ENCODE peak calls at places on chromosomes 7 and 10, in seven cellular contexts. W, B, H, L, E, V and A are unnamed samples.

GRCh38 chr7:134013249-134013648 is 113.9 kb upstream of the LRGUK start:
- DNase-seq in W (no peak), V (no peak), E (no peak), B (no peak), L (no peak), H (no peak), A (no peak)

GRCh38 chr7:123828805-123829204 is 16.2 kb upstream of the HYAL4 start:
- DNase-seq in L (no peak), V (no peak), W (no peak), B (no peak), H (no peak), E (no peak), A (no peak)

GRCh38 chr7:134355925-134356324 is 39.2 kb upstream of the SLC35B4 start:
- DNase-seq in B (no peak), E (peak), W (no peak), L (no peak), H (no peak), V (no peak), A (peak)

GRCh38 chr7:1028044-1028770 is 16.1 kb upstream of the GPR146 start:
- DNase-seq in H (no peak), V (peak), E (peak), B (peak), W (peak), L (peak), A (peak)

GRCh38 chr7:46939089-46939488 is 642.8 kb downstream of the TNS3 start:
- DNase-seq in V (no peak), H (no peak), W (no peak), E (no peak), L (no peak), B (no peak), A (no peak)

GRCh38 chr10:26485150-26485941 is 47.2 kb downstream of the APBB1IP start:
- DNase-seq in V (no peak), L (no peak), B (no peak), E (no peak), W (no peak), H (no peak), A (no peak)

GRCh38 chr10:58588673-58589265 is 76.1 kb downstream of the BICC1 start:
- DNase-seq in E (no peak), H (no peak), W (no peak), L (no peak), V (no peak), B (no peak), A (peak)

GRCh38 chr7:30924624-30925023 is 13.0 kb downstream of the AQP1 start:
- DNase-seq in W (no peak), L (peak), V (no peak), H (no peak), B (no peak), E (no peak), A (no peak)

GRCh38 chr7:371779-372545 is 82.0 kb downstream of the FOXL3 start:
- DNase-seq in L (no peak), W (no peak), H (no peak), V (no peak), E (no peak), B (no peak), A (peak)

GRCh38 chr10:122565766-122566206 is 5.2 kb downstream of the DMBT1 start:
- DNase-seq in W (peak), E (peak), L (no peak), V (peak), H (peak), B (peak), A (peak)

GRCh38 chr10:73017955-73018480 is 63.4 kb upstream of the PLA2G12B start:
- DNase-seq in E (no peak), L (no peak), V (no peak), H (no peak), B (no peak), W (no peak), A (no peak)

GRCh38 chr7:108290344-108291134 is 160.4 kb upstream of the LAMB4 start:
- DNase-seq in B (no peak), V (no peak), L (no peak), H (no peak), W (no peak), E (no peak), A (no peak)

GRCh38 chr10:112209534-112210200 is 26.1 kb upstream of the GPAM start:
- DNase-seq in V (no peak), B (no peak), W (no peak), H (no peak), L (no peak), E (no peak), A (no peak)

GRCh38 chr7:38291117-38291647 is 17.7 kb upstream of the TARP start:
- DNase-seq in E (peak), H (no peak), B (no peak), W (no peak), L (no peak), V (peak), A (no peak)

GRCh38 chr10:11381023-11381422 is 230.4 kb downstream of the USP6NL start:
- DNase-seq in W (no peak), L (no peak), V (peak), E (no peak), H (no peak), B (no peak), A (no peak)

GRCh38 chr10:22704348-22705341 is 9.7 kb downstream of the PIP4K2A start:
- DNase-seq in B (no peak), H (no peak), L (no peak), W (peak), E (peak), V (no peak), A (no peak)

GRCh38 chr7:16644987-16645592 is 464 bp downstream of the ANKMY2 start:
- DNase-seq in E (no peak), V (peak), W (peak), H (no peak), B (no peak), L (no peak), A (peak)

GRCh38 chr7:44222776-44223261 is 22.0 kb downstream of the YKT6 start:
- DNase-seq in L (no peak), W (no peak), H (no peak), E (no peak), B (no peak), V (no peak), A (no peak)

GRCh38 chr7:4683043-4683883 is 1.2 kb downstream of the FOXK1 start:
- DNase-seq in V (no peak), E (peak), B (no peak), W (peak), L (no peak), H (no peak), A (peak)